ENCODE peak calls at places on chromosomes 4 and X, in six cellular contexts. B is nucleus accumbens, E is right cardiac atrium, H is posterior cingulate gyrus, V is left ventricle myocardium superior, L is neural crest cell. N is an unnamed sample.

GRCh38 chr4:1360423-1361283 is 13.6 kb downstream of the UVSSA start:
- DNase-seq in B (no peak), E (peak), H (no peak), V (no peak), L (no peak), N (peak)

GRCh38 chr4:68361146-68361589 is 11.3 kb upstream of the YTHDC1 start:
- DNase-seq in B (no peak), E (no peak), H (no peak), V (no peak), L (no peak), N (peak)

GRCh38 chrX:154806837-154807501 is 1.7 kb upstream of the MPP1 start:
- DNase-seq in B (no peak), E (no peak), H (no peak), V (no peak), L (no peak), N (no peak)

GRCh38 chrX:39328661-39329060 is 527.4 kb downstream of the MID1IP1 start:
- DNase-seq in B (no peak), E (no peak), H (no peak), V (no peak), L (no peak), N (no peak)

GRCh38 chr4:24042094-24042493 is 152.2 kb upstream of the PPARGC1A start:
- DNase-seq in B (no peak), E (no peak), H (no peak), V (no peak), L (no peak), N (peak)

GRCh38 chr4:47913858-47914218 is 545 bp downstream of the NFXL1 start:
- DNase-seq in B (peak), E (no peak), H (no peak), V (peak), L (peak), N (no peak)

GRCh38 chrX:55041514-55041913 is 10.7 kb upstream of the ALAS2 start:
- DNase-seq in B (no peak), E (no peak), H (no peak), V (no peak), L (no peak), N (no peak)

GRCh38 chr4:80006935-80007744 is 65.9 kb downstream of the ANTXR2 start:
- DNase-seq in B (no peak), E (no peak), H (no peak), V (no peak), L (no peak), N (peak)

GRCh38 chrX:10620121-10620699 is at the start of gene MID1:
- DNase-seq in B (peak), E (peak), H (peak), V (peak), L (peak), N (peak)

GRCh38 chr4:23237771-23238170 is 545.0 kb downstream of the GBA3 start:
- DNase-seq in B (no peak), E (peak), H (no peak), V (peak), L (no peak), N (no peak)

GRCh38 chr4:42410446-42410845 is 13.2 kb downstream of the SHISA3 start:
- DNase-seq in B (no peak), E (no peak), H (no peak), V (no peak), L (no peak), N (no peak)

GRCh38 chr4:174928174-174928573 is 10.0 kb downstream of the ADAM29 start:
- DNase-seq in B (no peak), E (no peak), H (no peak), V (no peak), L (no peak), N (no peak)

GRCh38 chr4:140617494-140618060 is 48.8 kb upstream of the UCP1 start:
- DNase-seq in B (no peak), E (no peak), H (no peak), V (no peak), L (no peak), N (no peak)